ENCODE peak calls at places on chromosome 1, in four cellular contexts. P is right cardiac atrium; X is CD8-positive, alpha-beta T cell; N is CD4-positive, CD25-positive, alpha-beta regulatory T cell. U is an unnamed sample.

GRCh38 chr1:28176492-28177470 is at the start of gene PTAFR:
- ATAC-seq in P (no peak), X (no peak), N (peak; percentile 25), U (peak; percentile 8)

GRCh38 chr1:53266038-53266437 is 27.7 kb upstream of the MAGOH start:
- ATAC-seq in P (no peak), X (no peak), N (no peak), U (no peak)

GRCh38 chr1:88398338-88398737 is 285.7 kb upstream of the PKN2 start:
- ATAC-seq in P (no peak), X (no peak), N (no peak), U (no peak)

GRCh38 chr1:221778535-221779142 is 36.8 kb upstream of the DUSP10 start:
- ATAC-seq in P (peak; percentile 29), X (peak; percentile 58), N (peak; percentile 76), U (no peak)

GRCh38 chr1:5992814-5993552 is 758 bp upstream of the NPHP4 start:
- ATAC-seq in P (no peak), X (no peak), N (no peak), U (peak; percentile 7)

GRCh38 chr1:13517193-13517812 is 3.5 kb upstream of the LRRC38 start:
- ATAC-seq in P (no peak), X (no peak), N (no peak), U (no peak)

GRCh38 chr1:59509341-59509869 is 212.5 kb downstream of the FGGY start:
- ATAC-seq in P (no peak), X (no peak), N (no peak), U (no peak)

GRCh38 chr1:108750476-108751191 is 4.2 kb downstream of the STXBP3 start:
- ATAC-seq in P (no peak), X (no peak), N (no peak), U (no peak)

GRCh38 chr1:41656088-41656487 is 171.6 kb upstream of the EDN2 start:
- ATAC-seq in P (peak; percentile 34), X (no peak), N (no peak), U (no peak)

GRCh38 chr1:207063014-207063413 is 9.9 kb downstream of the PFKFB2 start:
- ATAC-seq in P (no peak), X (no peak), N (no peak), U (no peak)

GRCh38 chr1:231053493-231054162 is 13.6 kb upstream of the FAM89A start:
- ATAC-seq in P (peak; percentile 79), X (no peak), N (no peak), U (peak; percentile 41)

GRCh38 chr1:177921590-177921989 is 48.3 kb downstream of the SEC16B start:
- ATAC-seq in P (no peak), X (no peak), N (no peak), U (no peak)

GRCh38 chr1:219155140-219155539 is 18.5 kb upstream of the LYPLAL1 start:
- ATAC-seq in P (no peak), X (no peak), N (no peak), U (no peak)

GRCh38 chr1:27011058-27011764 is 1.4 kb downstream of the TENT5B start:
- ATAC-seq in P (no peak), X (no peak), N (no peak), U (peak; percentile 56)

GRCh38 chr1:7960867-7961198 is 678 bp upstream of the PARK7 start:
- ATAC-seq in P (no peak), X (no peak), N (no peak), U (no peak)

GRCh38 chr1:160874935-160875334 is 10.0 kb downstream of the ITLN1 start:
- ATAC-seq in P (no peak), X (no peak), N (no peak), U (no peak)

GRCh38 chr1:1426961-1427934 is 6.2 kb upstream of the ANKRD65 start:
- ATAC-seq in P (peak; percentile 25), X (peak; percentile 27), N (no peak), U (no peak)

GRCh38 chr1:157566484-157567300 is 14.4 kb upstream of the FCRL5 start:
- ATAC-seq in P (no peak), X (no peak), N (no peak), U (no peak)

GRCh38 chr1:23897083-23897482 is 16.1 kb downstream of the CNR2 start:
- ATAC-seq in P (no peak), X (no peak), N (no peak), U (no peak)

GRCh38 chr1:66437136-66437401 is 96.9 kb upstream of the SGIP1 start:
- ATAC-seq in P (no peak), X (no peak), N (peak; percentile 7), U (no peak)